ENCODE peak calls at places on chromosome 2, in six cellular contexts. V is cardiac fibroblast, F is fibroblast of lung, R is heart left ventricle, D is progenitor cell of endocrine pancreas, O is adrenal gland. P is an unnamed sample.

GRCh38 chr2:16138811-16139662 is 198.7 kb downstream of the MYCN start:
- DNase-seq in V (no peak), F (no peak), R (no peak), D (no peak), O (no peak), P (no peak)

GRCh38 chr2:188928643-188929042 is 45.5 kb upstream of the COL3A1 start:
- DNase-seq in V (no peak), F (no peak), R (no peak), D (no peak), O (no peak), P (no peak)

GRCh38 chr2:68121873-68122679 is 35.6 kb upstream of the PNO1 start:
- DNase-seq in V (peak; percentile 92), F (peak; percentile 89), R (peak; percentile 85), D (peak; percentile 82), O (peak; percentile 91), P (peak; percentile 77)

GRCh38 chr2:158025263-158025996 is 76.2 kb upstream of the UPP2 start:
- DNase-seq in V (peak; percentile 13), F (peak; percentile 79), R (no peak), D (no peak), O (peak; percentile 71), P (no peak)

GRCh38 chr2:181984060-181984459 is 1.6 kb upstream of the PPP1R1C start:
- DNase-seq in V (peak; percentile 7), F (no peak), R (no peak), D (no peak), O (no peak), P (no peak)

GRCh38 chr2:25309402-25309801 is 32.3 kb downstream of the DNMT3A start:
- DNase-seq in V (peak; percentile 68), F (peak; percentile 65), R (no peak), D (peak; percentile 25), O (peak; percentile 63), P (peak; percentile 55)

GRCh38 chr2:23286765-23287155 is 98.2 kb upstream of the KLHL29 start:
- DNase-seq in V (peak; percentile 67), F (peak; percentile 51), R (peak; percentile 54), D (no peak), O (peak; percentile 73), P (peak; percentile 20)

GRCh38 chr2:69734040-69734611 is 7.8 kb upstream of the ANXA4 start:
- DNase-seq in V (peak; percentile 66), F (no peak), R (no peak), D (no peak), O (peak; percentile 54), P (no peak)

GRCh38 chr2:110149330-110150220 is 34.0 kb upstream of the MALL start:
- DNase-seq in V (peak; percentile 88), F (peak; percentile 83), R (no peak), D (no peak), O (no peak), P (no peak)

GRCh38 chr2:227796044-227796780 is 17.4 kb upstream of the CCL20 start:
- DNase-seq in V (no peak), F (no peak), R (no peak), D (no peak), O (no peak), P (no peak)

GRCh38 chr2:12712871-12713270 is 3.9 kb upstream of the TRIB2 start:
- DNase-seq in V (peak; percentile 88), F (peak; percentile 80), R (no peak), D (no peak), O (no peak), P (no peak)

GRCh38 chr2:214481204-214481603 is 70.3 kb downstream of the VWC2L start:
- DNase-seq in V (peak; percentile 1), F (peak; percentile 35), R (no peak), D (no peak), O (no peak), P (peak; percentile 62)

GRCh38 chr2:108349571-108349928 is 28.2 kb upstream of the SULT1C4 start:
- DNase-seq in V (no peak), F (no peak), R (no peak), D (no peak), O (no peak), P (no peak)

GRCh38 chr2:229340086-229340760 is 69.1 kb upstream of the PID1 start:
- DNase-seq in V (no peak), F (peak; percentile 92), R (no peak), D (no peak), O (no peak), P (no peak)

GRCh38 chr2:197113221-197113831 is 186.8 kb upstream of the PGAP1 start:
- DNase-seq in V (peak; percentile 61), F (peak; percentile 66), R (no peak), D (no peak), O (no peak), P (no peak)

GRCh38 chr2:8006626-8007025 is 675.2 kb upstream of the ID2 start:
- DNase-seq in V (no peak), F (no peak), R (no peak), D (no peak), O (no peak), P (no peak)

GRCh38 chr2:10717630-10718029 is 3.8 kb upstream of the ATP6V1C2 start:
- DNase-seq in V (peak; percentile 77), F (peak; percentile 51), R (no peak), D (no peak), O (peak; percentile 37), P (no peak)

GRCh38 chr2:46679761-46680160 is 200.4 kb downstream of the TMEM247 start:
- DNase-seq in V (peak; percentile 42), F (no peak), R (no peak), D (no peak), O (no peak), P (no peak)

GRCh38 chr2:20544093-20544747 is 97.3 kb downstream of the RHOB start:
- DNase-seq in V (no peak), F (no peak), R (no peak), D (no peak), O (no peak), P (no peak)

GRCh38 chr2:45771251-45771650 is 119.8 kb downstream of the PRKCE start:
- DNase-seq in V (peak; percentile 42), F (peak; percentile 51), R (peak; percentile 79), D (no peak), O (peak; percentile 52), P (no peak)

GRCh38 chr2:106097370-106098000 is 96.6 kb downstream of the UXS1 start:
- DNase-seq in V (no peak), F (no peak), R (no peak), D (no peak), O (no peak), P (no peak)

GRCh38 chr2:16334886-16335605 is 330.6 kb downstream of the CYRIA start:
- DNase-seq in V (no peak), F (no peak), R (no peak), D (no peak), O (no peak), P (no peak)

GRCh38 chr2:100292022-100292580 is 30.2 kb downstream of the LONRF2 start:
- DNase-seq in V (peak; percentile 91), F (peak; percentile 66), R (no peak), D (no peak), O (peak; percentile 95), P (no peak)

GRCh38 chr2:143451622-143452021 is 322.4 kb downstream of the ARHGAP15 start:
- DNase-seq in V (no peak), F (peak; percentile 47), R (no peak), D (no peak), O (no peak), P (no peak)

DNA sequence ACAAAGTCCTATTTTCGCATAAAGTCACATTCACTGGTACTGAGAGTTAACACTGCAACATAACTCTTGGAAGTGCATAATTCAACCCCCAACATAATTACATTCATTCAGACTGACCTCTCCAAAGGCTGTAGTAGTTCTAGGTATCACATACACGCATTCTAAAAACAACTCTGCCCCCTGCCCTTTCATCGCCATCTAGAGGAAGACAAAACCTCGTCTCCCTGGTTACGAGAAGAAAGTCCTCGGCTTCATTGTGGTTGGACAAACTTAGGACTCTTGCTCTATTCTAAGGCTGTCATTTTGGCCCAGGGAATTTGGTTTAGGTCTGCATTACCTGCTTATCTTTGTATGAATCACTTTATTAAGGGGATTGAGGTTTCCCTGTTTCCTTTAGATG is 215.3 kb upstream of the NRXN1 start:
- DNase-seq in V (no peak), F (no peak), R (no peak), D (no peak), O (no peak), P (no peak)
- TF ChIP-seq CTCF in V (no peak), F (no peak), R (no peak), D (no peak), O (no peak), P (no peak)

GRCh38 chr2:236628981-236629605 is 59.5 kb downstream of the ACKR3 start:
- DNase-seq in V (no peak), F (no peak), R (peak; percentile 11), D (no peak), O (no peak), P (no peak)
- TF ChIP-seq CTCF in V (no peak), F (no peak), R (no peak), D (no peak), O (no peak), P (no peak)

DNA sequence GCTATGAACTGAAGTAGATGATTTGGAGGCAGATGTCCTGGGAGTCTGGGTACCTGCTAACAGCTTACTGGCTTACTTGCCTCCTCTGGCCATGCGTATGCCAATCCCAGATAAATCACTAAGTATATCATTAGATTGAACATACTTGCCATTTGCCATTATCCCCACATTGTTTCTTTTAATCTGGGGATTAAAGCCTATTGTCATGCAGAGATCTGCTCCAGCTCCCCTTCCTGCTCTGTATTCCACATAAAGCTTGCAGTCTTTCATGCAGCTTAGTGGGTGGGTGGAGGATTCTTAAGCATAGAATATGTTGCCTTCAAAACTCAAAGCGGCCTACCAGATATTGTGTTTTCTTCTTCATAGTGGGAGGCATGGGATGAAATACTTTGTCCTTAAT is 311.8 kb upstream of the MMADHC start:
- DNase-seq in V (no peak), F (no peak), R (no peak), D (no peak), O (no peak), P (no peak)
- TF ChIP-seq CTCF in V (no peak), F (no peak), R (no peak), D (no peak), O (no peak), P (no peak)

GRCh38 chr2:101386599-101387150 is 628 bp downstream of the CREG2 start:
- DNase-seq in V (no peak), F (no peak), R (no peak), D (no peak), O (no peak), P (no peak)

GRCh38 chr2:101388232-101388631 is 929 bp upstream of the CREG2 start:
- DNase-seq in V (peak; percentile 25), F (peak; percentile 52), R (no peak), D (no peak), O (no peak), P (no peak)

GRCh38 chr2:101382406-101382805 is 4.9 kb downstream of the CREG2 start:
- DNase-seq in V (no peak), F (no peak), R (no peak), D (no peak), O (no peak), P (no peak)

GRCh38 chr2:101383016-101383541 is 4.2 kb downstream of the CREG2 start:
- DNase-seq in V (no peak), F (no peak), R (no peak), D (no peak), O (no peak), P (no peak)

DNA sequence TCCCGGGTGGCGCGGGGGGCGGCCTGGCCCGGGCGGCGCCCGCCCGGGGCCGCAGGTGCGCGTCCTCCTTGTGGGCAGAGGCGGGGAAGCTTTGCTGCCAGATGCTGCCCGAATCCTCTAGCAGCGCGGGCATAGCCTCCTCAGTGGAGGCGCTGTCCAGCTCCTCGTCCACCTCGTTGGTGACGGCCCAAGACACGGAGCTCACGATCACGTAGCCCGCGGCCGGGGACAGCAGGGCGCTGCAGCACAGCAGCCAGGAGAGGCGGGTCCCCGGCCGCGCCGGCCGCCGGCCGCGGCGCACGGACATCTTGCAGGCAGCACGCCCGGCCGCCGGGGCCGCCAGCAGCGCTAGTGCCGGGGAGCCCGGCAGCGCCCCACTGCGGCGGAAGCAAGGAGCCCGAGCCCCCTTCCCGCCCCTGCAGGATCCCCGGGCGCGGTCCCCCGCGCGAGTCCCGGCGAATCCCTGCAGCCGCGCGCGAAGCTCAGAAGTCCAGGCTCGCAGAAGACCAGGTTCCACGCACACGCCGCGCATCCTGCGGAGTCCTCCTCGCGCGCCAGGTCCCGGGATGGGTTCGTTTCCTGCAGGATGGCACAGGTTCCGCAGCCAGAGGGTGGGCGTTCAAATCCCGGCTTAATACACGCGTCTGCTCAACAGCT is at the start of gene CREG2:
- DNase-seq in V (peak; percentile 65), F (peak; percentile 56), R (peak; percentile 67), D (peak; percentile 73), O (peak; percentile 80), P (peak; percentile 19)
- TF ChIP-seq CTCF in V (peak; percentile 19), F (peak; percentile 46), R (peak; percentile 32), D (peak; percentile 83), O (peak; percentile 59), P (peak; percentile 27)

P was measured in gastrocnemius medialis.